ENCODE peak calls at places on chromosome 2, in nine cellular contexts. I, Z, D, L, V, N, S, P and A are unnamed samples.

GRCh38 chr2:72141881-72142742 is 5.5 kb downstream of the CYP26B1 start:
- DNase-seq in I (no peak), N (no peak), V (no peak), P (no peak), S (no peak), L (no peak), D (no peak), Z (no peak), A (no peak)

GRCh38 chr2:81050580-81050979 is 746.0 kb upstream of the LRRTM1 start:
- DNase-seq in L (no peak), S (no peak), D (no peak), P (no peak), Z (no peak), V (no peak), N (no peak), I (no peak), A (no peak)

GRCh38 chr2:81835318-81836000 is 1530.9 kb upstream of the LRRTM1 start:
- DNase-seq in V (no peak), S (no peak), L (no peak), P (no peak), I (no peak), Z (no peak), D (no peak), N (no peak), A (no peak)

GRCh38 chr2:70799706-70800105 is 9.3 kb upstream of the FIGLA start:
- DNase-seq in V (no peak), I (no peak), D (no peak), N (no peak), P (no peak), L (no peak), Z (no peak), S (no peak), A (no peak)

GRCh38 chr2:164896634-164897033 is 55.0 kb upstream of the COBLL1 start:
- DNase-seq in V (no peak), D (no peak), P (no peak), I (peak), S (no peak), N (peak), Z (no peak), L (no peak), A (no peak)

GRCh38 chr2:128714861-128715312 is 396.2 kb upstream of the HS6ST1 start:
- DNase-seq in P (no peak), D (no peak), V (peak), L (no peak), I (no peak), Z (peak), N (no peak), S (no peak), A (no peak)

GRCh38 chr2:88831792-88832248 is 140.3 kb downstream of the RPIA start:
- DNase-seq in L (no peak), S (peak), D (no peak), Z (peak), I (peak), V (peak), P (peak), N (peak), A (no peak)

GRCh38 chr2:160721089-160722040 is 227.8 kb upstream of the RBMS1 start:
- DNase-seq in I (no peak), D (no peak), V (no peak), L (no peak), S (no peak), P (no peak), N (no peak), Z (no peak), A (no peak)

GRCh38 chr2:17951563-17951962 is 73.1 kb downstream of the KCNS3 start:
- DNase-seq in V (no peak), L (no peak), D (no peak), Z (no peak), I (no peak), N (no peak), P (no peak), S (no peak), A (no peak)

DNA sequence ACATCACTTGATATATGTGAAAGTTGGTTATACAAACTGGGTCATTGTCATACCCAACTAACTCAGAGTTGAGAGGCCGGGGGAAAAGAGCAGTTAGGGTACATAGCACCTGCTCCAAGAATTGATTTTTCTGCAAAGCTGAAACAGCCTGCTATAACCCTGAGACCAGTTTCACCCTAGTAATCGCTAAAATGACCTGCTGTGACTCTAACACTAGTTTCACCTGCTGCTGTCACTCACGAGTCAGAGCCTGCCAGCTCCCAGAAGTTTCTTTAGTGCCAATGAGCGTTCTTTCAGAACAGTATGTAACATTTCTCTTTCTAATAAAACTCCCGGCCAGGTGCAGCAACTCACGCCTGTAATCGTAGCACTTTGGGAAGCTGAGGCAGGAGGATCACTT is 28.0 kb downstream of the SRSF7 start:
- DNase-seq in N (no peak), S (peak), D (no peak), L (no peak), Z (no peak), P (no peak), I (no peak), V (no peak), A (no peak)
- H3K27ac ChIP-seq in N (no peak), S (peak), D (no peak), L (no peak), Z (no peak), P (no peak), I (no peak), V (no peak), A (no peak)

GRCh38 chr2:100195942-100196341 is 53.6 kb upstream of the AFF3 start:
- DNase-seq in N (no peak), L (no peak), I (no peak), V (no peak), Z (no peak), D (no peak), S (no peak), P (no peak), A (no peak)
- H3K4me3 ChIP-seq in N (no peak), L (no peak), I (no peak), V (no peak), Z (no peak), D (no peak), S (no peak), P (no peak), A (no peak)

GRCh38 chr2:39264733-39265132 is 21.0 kb upstream of the CDKL4 start:
- DNase-seq in L (no peak), N (no peak), D (no peak), V (peak), Z (peak), S (no peak), I (no peak), P (no peak), A (no peak)
- H3K27ac ChIP-seq in L (no peak), N (no peak), D (no peak), V (peak), Z (peak), S (no peak), I (no peak), P (no peak), A (no peak)

GRCh38 chr2:83115606-83116005 is 1343.5 kb downstream of the SUCLG1 start:
- DNase-seq in I (no peak), L (no peak), S (no peak), V (no peak), D (no peak), P (no peak), N (no peak), Z (no peak), A (no peak)

GRCh38 chr2:83112863-83113262 is 1346.2 kb downstream of the SUCLG1 start:
- DNase-seq in V (no peak), L (no peak), S (no peak), D (no peak), I (no peak), N (no peak), P (no peak), Z (no peak), A (no peak)

GRCh38 chr2:83115155-83115554 is 1343.9 kb downstream of the SUCLG1 start:
- DNase-seq in D (no peak), V (no peak), Z (no peak), P (no peak), I (no peak), L (no peak), S (no peak), N (no peak), A (no peak)

GRCh38 chr2:83113953-83114352 is 1345.1 kb downstream of the SUCLG1 start:
- DNase-seq in Z (no peak), V (no peak), I (no peak), L (no peak), P (no peak), N (no peak), D (no peak), S (no peak), A (no peak)
- H3K4me3 ChIP-seq in Z (no peak), V (no peak), I (no peak), L (no peak), P (no peak), N (no peak), D (no peak), S (no peak), A (no peak)

GRCh38 chr2:1823187-1824169 is 79.2 kb upstream of the PXDN start:
- DNase-seq in N (no peak), Z (no peak), S (peak), P (peak), I (no peak), V (no peak), D (no peak), L (no peak), A (no peak)
- H3K27ac ChIP-seq in N (no peak), Z (no peak), S (peak), P (no peak), I (no peak), V (no peak), D (no peak), L (peak), A (no peak)

GRCh38 chr2:187466129-187466792 is 18.2 kb upstream of the CALCRL start:
- DNase-seq in L (no peak), P (no peak), Z (no peak), S (no peak), D (no peak), N (no peak), V (no peak), I (no peak), A (no peak)

GRCh38 chr2:187459242-187459641 is 11.2 kb upstream of the CALCRL start:
- DNase-seq in S (no peak), I (no peak), L (no peak), Z (no peak), P (no peak), V (no peak), D (no peak), N (no peak), A (no peak)

GRCh38 chr2:187462839-187463238 is 14.8 kb upstream of the CALCRL start:
- DNase-seq in N (no peak), V (no peak), P (no peak), D (no peak), L (no peak), Z (no peak), S (no peak), I (no peak), A (no peak)

DNA sequence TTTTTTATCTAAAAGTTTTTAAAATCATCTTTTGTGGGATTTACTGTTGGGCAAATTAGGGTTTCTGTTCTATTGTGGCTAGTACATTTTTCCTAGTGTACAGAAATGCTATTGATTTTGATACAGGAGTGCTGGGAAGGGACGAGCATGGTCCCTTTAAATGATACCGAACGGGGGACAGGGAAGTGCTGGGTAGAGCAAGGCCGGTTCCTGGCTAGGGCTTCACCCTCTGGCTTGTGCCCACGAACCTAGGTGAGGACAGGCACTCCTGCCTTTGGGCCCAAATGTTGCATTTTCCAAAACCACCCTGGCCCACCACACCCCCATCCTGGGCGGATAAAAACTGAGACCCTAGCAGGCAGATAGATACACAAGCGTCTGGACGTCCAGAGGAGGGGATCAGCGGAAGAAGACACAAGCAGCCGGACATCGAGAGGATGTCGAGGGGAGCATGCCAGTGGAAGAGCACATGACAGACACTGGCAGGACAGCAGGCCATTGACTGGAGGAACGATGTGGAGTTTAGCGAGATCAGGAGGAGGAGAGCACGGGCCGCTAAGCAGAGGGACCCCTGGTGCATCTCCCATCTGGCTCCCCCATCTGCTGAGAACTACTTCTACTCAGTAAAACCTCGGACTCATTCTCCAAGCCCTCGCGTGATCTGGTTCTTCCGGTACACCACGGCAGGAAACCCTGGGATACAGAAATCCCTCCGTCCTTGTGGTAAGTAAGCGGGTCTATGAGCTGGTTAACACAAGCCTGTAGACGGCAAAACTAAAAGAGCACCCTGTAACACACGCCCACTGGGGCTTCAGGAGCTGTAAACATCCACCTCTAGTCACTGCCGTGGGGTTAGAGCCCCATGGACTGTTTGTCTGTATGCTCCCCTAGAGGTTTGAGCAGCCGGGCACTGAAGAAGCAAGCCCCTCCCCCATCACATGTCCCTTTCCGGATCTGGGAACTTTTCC is 13.5 kb upstream of the CALCRL start:
- DNase-seq in D (peak), V (no peak), L (no peak), Z (no peak), I (no peak), S (no peak), N (no peak), P (no peak), A (no peak)
- H3K4me3 ChIP-seq in D (peak), V (no peak), L (no peak), Z (no peak), I (no peak), S (no peak), N (no peak), P (no peak), A (no peak)

DNA sequence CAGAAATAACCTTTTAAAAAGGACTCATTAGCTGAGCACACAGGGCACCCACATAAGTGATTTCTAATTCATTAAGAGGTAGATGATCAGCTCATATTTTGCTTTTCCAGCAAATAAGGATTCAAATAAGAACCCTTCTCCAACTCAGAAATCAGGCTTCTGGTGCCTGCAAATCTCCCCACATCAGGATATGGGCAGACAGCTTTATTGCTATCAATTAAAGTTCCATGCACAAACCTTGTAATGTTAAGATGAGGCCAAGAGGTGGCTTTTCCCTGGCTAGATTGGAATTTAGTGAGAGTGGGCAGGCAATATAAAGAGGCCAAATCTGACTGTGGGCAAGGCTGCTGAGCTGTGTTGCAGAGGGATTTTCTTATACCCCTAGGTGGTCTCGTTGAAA is 193.6 kb downstream of the SH3RF3 start:
- DNase-seq in I (no peak), Z (no peak), V (no peak), P (no peak), N (no peak), S (no peak), L (no peak), D (no peak), A (no peak)
- H3K27ac ChIP-seq in I (no peak), Z (no peak), V (no peak), P (no peak), N (no peak), S (peak), L (no peak), D (no peak), A (no peak)

GRCh38 chr2:11355194-11356053 is 11.0 kb upstream of the ROCK2 start:
- DNase-seq in V (peak), L (no peak), Z (no peak), I (no peak), D (no peak), N (no peak), P (no peak), S (no peak), A (no peak)
- H3K4me3 ChIP-seq in V (no peak), L (no peak), Z (no peak), I (no peak), D (no peak), N (no peak), P (no peak), S (no peak), A (no peak)

GRCh38 chr2:74206180-74206688 is 7.8 kb downstream of the MTHFD2 start:
- DNase-seq in D (no peak), S (no peak), V (no peak), P (no peak), I (no peak), L (no peak), N (no peak), Z (no peak), A (no peak)

GRCh38 chr2:74201596-74201995 is 3.2 kb downstream of the MTHFD2 start:
- DNase-seq in D (no peak), L (no peak), P (no peak), I (no peak), V (no peak), Z (no peak), S (no peak), N (no peak), A (no peak)

GRCh38 chr2:74205586-74205985 is 7.2 kb downstream of the MTHFD2 start:
- DNase-seq in D (no peak), S (no peak), V (no peak), P (no peak), I (no peak), Z (no peak), N (no peak), L (no peak), A (no peak)

GRCh38 chr2:74205113-74205512 is 6.7 kb downstream of the MTHFD2 start:
- DNase-seq in Z (no peak), N (no peak), V (no peak), D (no peak), P (no peak), S (no peak), L (no peak), I (no peak), A (no peak)

GRCh38 chr2:74204436-74204835 is 6.0 kb downstream of the MTHFD2 start:
- DNase-seq in V (no peak), L (no peak), S (no peak), I (no peak), P (no peak), Z (no peak), D (no peak), N (no peak), A (no peak)
- H3K27ac ChIP-seq in V (no peak), L (no peak), S (peak), I (no peak), P (no peak), Z (no peak), D (no peak), N (no peak), A (no peak)

GRCh38 chr2:190406805-190407204 is 1.4 kb upstream of the MFSD6 start:
- DNase-seq in I (no peak), V (no peak), P (no peak), D (no peak), N (no peak), S (no peak), L (no peak), Z (no peak), A (no peak)
- H3K4me3 ChIP-seq in I (no peak), V (no peak), P (no peak), D (no peak), N (no peak), S (no peak), L (peak), Z (no peak), A (no peak)